ENCODE peak calls at places on chromosome 16, in six cellular contexts. X is naive thymus-derived CD8-positive, alpha-beta T cell; L is heart left ventricle; H is stimulated activated naive CD8-positive, alpha-beta T cell treated with anti-CD3 and anti-CD28 coated beads, Interleukin-15, amount 100 ng/mL, for 72 hours; V is pancreas; T is body of pancreas. Z is an unnamed sample.
A peak's percentile ranks its signal among the peaks of the same experiment; 100 is the strongest.

GRCh38 chr16:8673611-8674412 is 605 bp upstream of the ABAT start:
- ATAC-seq in X (no peak), L (no peak), H (peak; percentile 49), V (peak; percentile 60), T (peak; percentile 51), Z (peak; percentile 75)

GRCh38 chr16:14378131-14378551 is 251.9 kb downstream of the PARN start:
- ATAC-seq in X (no peak), L (no peak), H (no peak), V (no peak), T (no peak), Z (no peak)

GRCh38 chr16:55889518-55889917 is 14.3 kb upstream of the CES5A start:
- ATAC-seq in X (no peak), L (no peak), H (no peak), V (no peak), T (no peak), Z (no peak)

GRCh38 chr16:11080327-11080967 is 136.1 kb downstream of the CLEC16A start:
- ATAC-seq in X (no peak), L (no peak), H (no peak), V (no peak), T (no peak), Z (no peak)

GRCh38 chr16:85674828-85675227 is 13.9 kb downstream of the GINS2 start:
- ATAC-seq in X (no peak), L (no peak), H (peak; percentile 42), V (no peak), T (no peak), Z (no peak)

GRCh38 chr16:50611332-50611934 is 63.2 kb downstream of the NKD1 start:
- ATAC-seq in X (no peak), L (no peak), H (no peak), V (no peak), T (no peak), Z (no peak)

GRCh38 chr16:50469744-50470301 is 78.4 kb upstream of the NKD1 start:
- ATAC-seq in X (no peak), L (peak; percentile 90), H (no peak), V (peak; percentile 38), T (no peak), Z (no peak)

GRCh38 chr16:65576139-65576538 is 454.3 kb upstream of the CDH11 start:
- ATAC-seq in X (no peak), L (no peak), H (no peak), V (no peak), T (no peak), Z (no peak)

GRCh38 chr16:84559311-84559932 is 55.0 kb upstream of the MEAK7 start:
- ATAC-seq in X (no peak), L (no peak), H (peak; percentile 34), V (peak; percentile 17), T (no peak), Z (no peak)

GRCh38 chr16:50680907-50681885 is at the start of gene SNX20:
- ATAC-seq in X (peak; percentile 92), L (peak; percentile 64), H (peak; percentile 77), V (no peak), T (no peak), Z (peak; percentile 50)

GRCh38 chr16:66858740-66859396 is 14.7 kb downstream of the CA7 start:
- ATAC-seq in X (no peak), L (peak; percentile 92), H (no peak), V (no peak), T (no peak), Z (no peak)

GRCh38 chr16:85253127-85253941 is 141.1 kb upstream of the CIBAR2 start:
- ATAC-seq in X (peak; percentile 98), L (peak; percentile 52), H (peak; percentile 84), V (peak; percentile 77), T (peak; percentile 65), Z (peak; percentile 70)

GRCh38 chr16:81416749-81417148 is 27.9 kb upstream of the CMIP start:
- ATAC-seq in X (no peak), L (no peak), H (no peak), V (no peak), T (no peak), Z (no peak)

GRCh38 chr16:66925322-66925840 is at the start of gene RRAD:
- ATAC-seq in X (peak; percentile 17), L (peak; percentile 53), H (no peak), V (peak; percentile 14), T (peak; percentile 10), Z (peak; percentile 46)